ENCODE peak calls at places on chromosomes 12 and 14, in five cellular contexts. Y, B, V, R and T are unnamed samples.

GRCh38 chr12:66197413-66198055 is 8.5 kb downstream of the IRAK3 start:
- DNase-seq in Y (no peak), B (no peak), V (no peak), R (no peak), T (no peak)

GRCh38 chr12:68224613-68225285 is 861 bp downstream of the IL26 start:
- DNase-seq in Y (no peak), B (no peak), V (no peak), R (no peak), T (no peak)

GRCh38 chr12:724194-724855 is 28.1 kb upstream of the WNK1 start:
- DNase-seq in Y (no peak), B (no peak), V (no peak), R (no peak), T (no peak)

GRCh38 chr12:12572659-12573058 is 10.0 kb upstream of the DUSP16 start:
- DNase-seq in Y (no peak), B (no peak), V (no peak), R (no peak), T (no peak)

GRCh38 chr12:27821259-27821973 is 41.4 kb upstream of the MANSC4 start:
- DNase-seq in Y (peak), B (no peak), V (no peak), R (peak), T (peak)

GRCh38 chr12:43951286-43951685 is 115.4 kb downstream of the TMEM117 start:
- DNase-seq in Y (no peak), B (no peak), V (no peak), R (no peak), T (no peak)

GRCh38 chr14:59484611-59485174 is 376 bp downstream of the JKAMP start:
- DNase-seq in Y (no peak), B (no peak), V (no peak), R (no peak), T (no peak)

GRCh38 chr14:95526483-95527391 is 8.1 kb upstream of the GLRX5 start:
- DNase-seq in Y (no peak), B (no peak), V (no peak), R (no peak), T (no peak)

GRCh38 chr12:122203301-122203967 is at the start of gene B3GNT4:
- DNase-seq in Y (peak), B (peak), V (peak), R (no peak), T (peak)

GRCh38 chr12:52181757-52182156 is 10.1 kb downstream of the KRT80 start:
- DNase-seq in Y (no peak), B (no peak), V (no peak), R (no peak), T (no peak)

DNA sequence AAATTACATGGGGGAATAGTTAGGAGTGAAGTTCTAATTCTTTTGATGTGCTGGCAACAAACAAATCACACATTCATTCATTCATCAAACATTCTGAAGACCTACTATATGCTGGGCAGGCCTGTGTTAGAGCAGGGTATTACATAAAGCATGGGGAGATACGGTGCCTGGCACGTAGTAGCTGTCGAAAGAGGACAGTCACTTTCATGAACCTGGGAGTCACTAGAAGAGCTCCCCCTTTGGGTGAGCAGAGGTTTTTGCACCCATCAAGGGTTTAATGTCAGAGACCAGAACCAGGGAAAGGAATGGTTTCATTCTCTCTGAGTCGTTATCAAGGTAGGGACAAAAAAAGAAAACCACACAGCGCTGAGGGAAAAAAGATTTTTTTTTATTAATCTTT is 10.0 kb downstream of the LHX5 start:
- DNase-seq in Y (no peak), B (no peak), V (no peak), R (no peak), T (no peak)
- TF ChIP-seq CTCF in Y (peak), B (no peak), V (no peak), R (peak), T (peak)

GRCh38 chr12:116916122-116916521 is 5.4 kb downstream of the FBXW8 start:
- DNase-seq in Y (no peak), B (no peak), V (no peak), R (no peak), T (no peak)

GRCh38 chr12:116919247-116919671 is 8.5 kb downstream of the FBXW8 start:
- DNase-seq in Y (no peak), B (no peak), V (no peak), R (no peak), T (no peak)

GRCh38 chr12:116915326-116915725 is 4.6 kb downstream of the FBXW8 start:
- DNase-seq in Y (no peak), B (no peak), V (no peak), R (no peak), T (no peak)

GRCh38 chr12:116918464-116918863 is 7.7 kb downstream of the FBXW8 start:
- DNase-seq in Y (no peak), B (no peak), V (no peak), R (no peak), T (no peak)

DNA sequence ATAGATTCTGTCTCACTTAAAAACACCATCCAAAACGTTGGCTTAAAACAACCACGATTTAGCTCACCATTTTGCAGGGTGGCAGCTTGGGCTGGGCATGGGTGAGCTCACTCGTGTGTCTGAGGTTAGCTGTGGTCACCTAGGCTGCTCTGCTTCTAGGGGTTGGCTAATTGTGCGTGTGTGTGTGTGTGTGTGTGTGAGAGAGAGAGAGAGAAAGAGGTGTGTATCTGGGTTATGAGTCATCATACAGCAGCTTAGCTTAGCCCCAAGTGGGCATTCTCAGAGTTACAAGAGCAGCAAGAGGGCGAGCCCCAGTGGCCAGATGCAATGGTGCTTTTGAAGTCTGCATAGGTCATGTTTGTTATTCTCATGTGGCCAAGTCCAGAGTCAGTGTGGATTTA is 6.0 kb downstream of the FBXW8 start:
- DNase-seq in Y (no peak), B (no peak), V (no peak), R (peak), T (no peak)
- TF ChIP-seq CTCF in Y (no peak), B (no peak), V (peak), R (peak), T (no peak)

DNA sequence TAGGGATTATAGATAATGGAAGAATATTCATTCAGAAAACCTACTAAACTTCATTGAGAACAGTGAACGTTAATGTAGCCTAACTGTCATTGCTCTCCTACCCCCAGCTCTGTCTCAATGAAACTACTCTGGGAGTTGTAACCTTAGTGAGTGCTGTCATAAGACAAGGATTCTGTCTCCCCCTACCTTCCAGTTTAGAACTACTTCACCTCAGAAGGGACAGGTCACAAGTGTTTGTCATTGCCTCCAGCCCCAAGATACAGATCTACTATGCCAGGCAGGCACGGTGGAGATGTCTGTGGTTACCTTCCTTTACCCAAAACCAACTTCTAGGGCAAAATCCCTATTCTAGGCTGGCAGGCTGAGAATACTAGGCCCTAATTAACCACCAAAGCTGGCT is 833.1 kb upstream of the SEL1L start:
- DNase-seq in Y (no peak), B (no peak), V (no peak), R (no peak), T (no peak)
- TF ChIP-seq CTCF in Y (no peak), B (no peak), V (no peak), R (no peak), T (no peak)

GRCh38 chr12:112198120-112198733 is 72.9 kb downstream of the TRAFD1 start:
- DNase-seq in Y (peak), B (peak), V (peak), R (peak), T (peak)
- TF ChIP-seq CTCF in Y (peak), B (peak), V (peak), R (peak), T (peak)

DNA sequence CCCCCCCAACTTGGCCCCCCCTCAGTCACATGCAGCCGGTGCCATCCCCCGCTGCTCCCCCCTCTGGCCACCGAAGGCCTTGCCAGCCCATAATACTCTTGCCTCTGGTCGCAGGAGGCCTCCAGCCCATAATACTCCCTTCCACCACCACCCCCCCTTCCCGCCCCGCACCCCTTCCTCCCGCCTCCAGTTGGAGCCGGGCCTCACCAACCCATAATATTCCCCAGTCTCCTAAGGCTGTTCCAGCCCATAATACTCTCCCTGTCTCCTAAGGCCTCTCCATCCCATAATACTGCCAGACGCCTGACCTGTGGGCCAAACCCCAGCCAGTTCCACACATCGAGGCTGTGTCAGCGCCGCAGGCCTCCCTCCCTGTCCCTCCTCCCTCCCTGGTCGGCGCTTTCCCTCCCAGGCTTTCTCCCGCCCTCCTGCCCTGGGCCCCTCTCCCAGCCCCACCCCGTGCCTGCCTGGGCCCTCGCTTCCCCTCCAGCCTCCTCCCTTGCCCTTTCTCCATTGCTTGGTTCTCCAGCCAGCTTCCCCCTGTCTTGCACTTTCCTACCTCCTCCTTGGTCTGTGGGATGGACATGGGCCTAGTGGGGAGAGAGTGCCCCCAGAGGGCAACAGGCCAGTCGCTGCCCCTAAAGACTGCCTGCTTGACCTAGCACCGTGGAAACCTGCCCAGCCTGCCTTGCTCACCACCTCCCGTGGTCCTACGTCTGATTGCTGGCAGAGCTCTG is 6.8 kb upstream of the CHD4 start:
- DNase-seq in Y (peak), B (peak), V (peak), R (peak), T (peak)
- TF ChIP-seq CTCF in Y (peak), B (no peak), V (no peak), R (no peak), T (no peak)

DNA sequence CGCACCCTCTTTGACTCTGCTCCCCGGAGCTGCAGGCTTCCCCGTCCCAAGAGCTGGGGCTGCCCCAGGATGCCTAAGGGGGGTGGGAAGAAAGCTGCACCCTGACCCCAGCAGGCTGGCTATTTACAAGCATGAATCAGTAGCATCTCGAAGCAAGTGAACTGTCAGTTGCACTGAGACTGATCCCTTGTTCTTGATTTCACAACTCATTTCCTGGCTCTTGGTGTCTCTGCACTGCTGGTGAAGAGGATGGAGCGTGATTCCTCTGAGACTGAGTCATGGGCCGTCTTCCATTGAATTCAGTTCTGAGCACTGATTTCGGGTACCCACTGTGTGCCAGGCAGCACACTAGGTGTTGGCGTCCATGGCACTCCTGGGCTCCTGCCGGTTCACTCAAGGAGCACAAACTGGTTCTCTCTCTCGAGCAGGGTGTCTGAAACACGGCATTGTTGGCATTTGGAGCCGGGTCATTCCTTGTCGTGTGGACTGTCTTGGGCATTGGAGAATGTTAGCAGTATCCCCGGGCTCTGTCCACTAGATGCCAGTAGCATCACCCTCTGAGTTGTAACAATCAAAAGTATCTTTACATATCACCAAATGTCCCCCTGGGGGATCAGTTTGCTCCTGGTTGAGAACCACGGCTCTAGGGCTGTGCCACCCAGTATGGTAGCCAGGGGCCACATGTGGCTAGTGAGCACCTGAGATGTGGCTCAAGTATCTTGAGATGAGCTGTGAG is 86.9 kb downstream of the RIN3 start:
- DNase-seq in Y (no peak), B (no peak), V (no peak), R (no peak), T (no peak)
- TF ChIP-seq CTCF in Y (no peak), B (no peak), V (no peak), R (no peak), T (no peak)

GRCh38 chr14:84751745-84752144 is 778.2 kb upstream of the FLRT2 start:
- DNase-seq in Y (no peak), B (no peak), V (no peak), R (no peak), T (no peak)
- TF ChIP-seq CTCF in Y (no peak), B (no peak), V (no peak), R (no peak), T (no peak)

DNA sequence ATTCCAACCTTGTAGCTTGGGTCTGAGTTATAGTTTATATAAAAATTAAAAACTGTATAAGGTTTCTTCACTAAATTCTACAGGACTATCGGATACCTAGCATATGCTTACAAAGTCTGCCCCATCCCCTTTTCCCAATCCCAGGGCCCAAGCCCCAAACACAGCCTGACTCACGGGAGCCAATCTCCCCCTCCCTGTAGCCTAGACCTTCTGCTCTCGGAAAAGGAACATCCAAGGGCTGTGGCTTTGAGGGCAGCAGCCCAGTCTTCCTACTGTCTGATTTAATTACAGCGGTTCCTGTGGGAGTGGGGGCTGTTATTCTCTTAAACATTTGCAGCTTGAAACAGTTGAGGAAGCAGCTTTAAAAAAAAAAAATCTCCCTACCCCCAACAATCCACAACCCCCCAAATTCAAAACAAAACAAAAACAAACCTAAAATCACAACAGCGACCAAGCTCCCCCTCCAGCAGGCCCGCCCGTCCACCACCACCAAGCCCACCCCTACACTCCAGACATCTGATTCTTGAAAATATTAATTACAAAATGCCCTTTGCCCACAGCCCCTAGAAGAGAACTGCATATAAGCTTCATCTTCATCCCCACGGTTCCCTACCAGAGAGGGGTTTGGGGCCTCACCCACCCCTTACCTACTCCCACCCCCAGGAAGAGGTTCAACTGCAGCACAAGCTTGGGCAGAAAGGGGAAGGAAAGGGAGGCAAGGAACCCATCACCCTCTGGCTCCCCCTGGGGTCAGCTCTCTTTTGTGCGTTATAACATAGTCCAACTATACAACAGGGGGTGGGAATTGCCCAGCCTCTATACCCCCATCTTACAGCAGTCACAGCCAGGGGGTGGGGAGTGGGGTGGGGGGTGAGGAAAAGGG is 1.1 kb upstream of the PRKAG1 start:
- DNase-seq in Y (no peak), B (no peak), V (no peak), R (no peak), T (peak)
- TF ChIP-seq CTCF in Y (peak), B (no peak), V (no peak), R (peak), T (peak)